ENCODE peak calls at places on chromosomes 3 and 15, in five cellular contexts. Y is Calu3; R is stimulated activated CD4-positive, alpha-beta T cell treated with anti-CD3 and anti-CD28 coated beads, Interleukin-15, amount 100 ng/mL, for 1 hour; C is cardiac muscle cell; V is AG08396. Q is an unnamed sample.

GRCh38 chr15:41417418-41417811 is 520 bp downstream of the RTF1 start:
- DNase-seq in Y (no peak), R (peak), C (peak), V (peak), Q (peak)

GRCh38 chr15:57743424-57743823 is 36.9 kb downstream of the POLR2M start:
- DNase-seq in Y (peak), R (no peak), C (no peak), V (no peak), Q (no peak)

GRCh38 chr3:25306741-25307140 is 121.3 kb upstream of the RARB start:
- DNase-seq in Y (no peak), R (no peak), C (no peak), V (no peak), Q (no peak)

GRCh38 chr3:42855547-42856380 is 19.9 kb downstream of the CYP8B1 start:
- DNase-seq in Y (no peak), R (no peak), C (no peak), V (no peak), Q (no peak)

GRCh38 chr15:38252481-38253311 is at the start of gene SPRED1:
- DNase-seq in Y (peak), R (no peak), C (peak), V (peak), Q (peak)

GRCh38 chr15:71057581-71057980 is 57.7 kb upstream of the THSD4 start:
- DNase-seq in Y (no peak), R (no peak), C (no peak), V (no peak), Q (no peak)

GRCh38 chr15:51425517-51426033 is 84.1 kb downstream of the GLDN start:
- DNase-seq in Y (no peak), R (no peak), C (no peak), V (no peak), Q (no peak)

GRCh38 chr15:80929689-80930088 is 59.9 kb downstream of the MESD start:
- DNase-seq in Y (no peak), R (no peak), C (no peak), V (no peak), Q (no peak)

GRCh38 chr15:67168694-67169093 is 85.8 kb downstream of the AAGAB start:
- DNase-seq in Y (no peak), R (no peak), C (no peak), V (no peak), Q (no peak)

GRCh38 chr3:114338651-114339357 is 45.0 kb downstream of the TIGIT start:
- DNase-seq in Y (no peak), R (no peak), C (no peak), V (no peak), Q (no peak)